ENCODE peak calls at places on chromosomes 1 and 21, in ten cellular contexts. X is sigmoid colon, M is body of pancreas, O is heart left ventricle, Y is tibial nerve, U is H1, B is ovary, Q is gastrocnemius medialis, P is uterus, H is stomach. N is an unnamed sample. For H3K4me1, the result is how much of the 10 kb centered on the place peaks cover.

GRCh38 chr1:180611016-180611930 is 20.5 kb upstream of the XPR1 start:
- DNase-seq in Q (no peak), U (no peak), O (no peak), Y (no peak), P (peak), H (no peak), M (peak), B (no peak), X (no peak), N (no peak)

GRCh38 chr1:150563340-150564038 is 14.3 kb downstream of the ADAMTSL4 start:
- DNase-seq in Y (peak), M (peak), B (peak), P (peak), O (peak), Q (peak), U (no peak), H (peak), X (peak), N (no peak)

GRCh38 chr1:183411091-183411490 is 7.1 kb downstream of the NMNAT2 start:
- DNase-seq in X (no peak), Q (no peak), U (no peak), Y (no peak), M (no peak), P (no peak), B (no peak), O (no peak), H (no peak), N (no peak)

GRCh38 chr21:45602106-45602505 is 41.4 kb upstream of the PCBP3 start:
- DNase-seq in U (no peak), X (no peak), Q (no peak), M (no peak), P (no peak), Y (no peak), O (no peak), B (no peak), H (no peak), N (no peak)

GRCh38 chr1:13600762-13601483 is 17.3 kb downstream of the PDPN start:
- DNase-seq in Q (no peak), U (no peak), X (no peak), Y (no peak), B (no peak), O (no peak), H (no peak), M (no peak), P (no peak), N (no peak)

GRCh38 chr1:52032785-52033131 is 852 bp downstream of the KTI12 start:
- DNase-seq in B (peak), Y (no peak), O (peak), M (peak), Q (peak), P (peak), X (peak), U (peak), H (peak), N (no peak)

GRCh38 chr1:193763313-193763712 is 576.9 kb upstream of the B3GALT2 start:
- DNase-seq in Q (no peak), Y (no peak), U (no peak), O (no peak), P (no peak), H (no peak), M (no peak), B (no peak), X (no peak), N (no peak)

GRCh38 chr1:119966020-119966419 is 69.7 kb upstream of the ADAM30 start:
- DNase-seq in U (no peak), O (no peak), X (no peak), Q (no peak), P (no peak), Y (no peak), M (no peak), B (no peak), H (no peak), N (no peak)

GRCh38 chr1:70387507-70387906 is 23.6 kb upstream of the CTH start:
- DNase-seq in U (no peak), Q (no peak), P (no peak), Y (no peak), X (no peak), O (no peak), B (no peak), H (no peak), M (no peak), N (no peak)

GRCh38 chr1:30201015-30201414 is 522.4 kb downstream of the MATN1 start:
- DNase-seq in Y (no peak), M (no peak), H (no peak), X (no peak), U (no peak), P (no peak), O (no peak), B (no peak), Q (no peak), N (no peak)

GRCh38 chr1:92940541-92940940 is 20.7 kb downstream of the DIPK1A start:
- DNase-seq in H (no peak), Q (no peak), X (no peak), M (no peak), U (no peak), P (no peak), Y (no peak), B (no peak), O (no peak), N (no peak)

GRCh38 chr21:34908424-34909055 is 140.6 kb downstream of the RUNX1 start:
- DNase-seq in Y (no peak), H (no peak), P (peak), O (no peak), Q (no peak), B (no peak), U (no peak), M (peak), X (peak), N (no peak)

GRCh38 chr1:215523906-215524305 is 43.2 kb upstream of the KCTD3 start:
- DNase-seq in Y (no peak), M (no peak), O (no peak), H (no peak), U (no peak), P (no peak), Q (no peak), X (no peak), B (no peak), N (no peak)

GRCh38 chr1:42173961-42174715 is 9.6 kb upstream of the GUCA2A start:
- DNase-seq in Y (no peak), P (no peak), B (no peak), U (no peak), X (no peak), Q (no peak), H (no peak), M (no peak), O (no peak), N (no peak)

GRCh38 chr21:17406202-17406601 is 106.6 kb upstream of the CXADR start:
- DNase-seq in M (no peak), Q (no peak), U (no peak), H (no peak), Y (no peak), X (no peak), P (no peak), B (no peak), O (no peak), N (no peak)

GRCh38 chr1:24970399-24970753 is 40.3 kb upstream of the RUNX3 start:
- DNase-seq in H (no peak), U (no peak), P (no peak), M (no peak), Q (no peak), Y (no peak), B (no peak), O (peak), X (no peak), N (no peak)

GRCh38 chr1:218674280-218674773 is 329.2 kb downstream of the TGFB2 start:
- DNase-seq in H (no peak), Q (no peak), U (peak), M (peak), P (no peak), O (no peak), B (peak), Y (no peak), X (no peak), N (no peak)

GRCh38 chr1:19398309-19398760 is 86.2 kb downstream of the SLC66A1 start:
- DNase-seq in H (no peak), U (no peak), M (peak), Q (no peak), B (peak), Y (no peak), O (no peak), X (peak), P (no peak), N (no peak)

GRCh38 chr1:156194300-156194652 is 372 bp downstream of the SLC25A44 start:
- DNase-seq in H (no peak), Y (no peak), B (no peak), X (no peak), U (no peak), P (no peak), M (no peak), Q (no peak), O (no peak), N (no peak)

GRCh38 chr1:161803181-161803580 is 37.1 kb downstream of the ATF6 start:
- DNase-seq in Q (no peak), X (no peak), M (no peak), P (no peak), U (no peak), Y (no peak), H (no peak), B (no peak), O (no peak), N (no peak)

GRCh38 chr1:113931456-113931855 is 2.3 kb downstream of the HIPK1 start:
- DNase-seq in Y (no peak), H (no peak), Q (no peak), M (no peak), O (no peak), B (no peak), X (no peak), P (no peak), U (no peak), N (no peak)

GRCh38 chr1:234900601-234901000 is 228.0 kb downstream of the TOMM20 start:
- DNase-seq in O (no peak), B (no peak), Y (no peak), M (no peak), H (no peak), U (no peak), Q (peak), P (no peak), X (peak), N (no peak)

GRCh38 chr1:7688659-7689058 is 82.4 kb upstream of the VAMP3 start:
- DNase-seq in B (no peak), M (no peak), X (no peak), H (no peak), Q (no peak), P (no peak), U (no peak), O (no peak), Y (no peak), N (no peak)

GRCh38 chr1:19981170-19981506 is 1.7 kb upstream of the PLA2G2A start:
- DNase-seq in Y (no peak), M (no peak), O (no peak), H (no peak), P (no peak), Q (no peak), B (no peak), X (no peak), U (no peak), N (no peak)

GRCh38 chr1:51936531-51936930 is 54.0 kb downstream of the RAB3B start:
- DNase-seq in H (no peak), M (no peak), O (no peak), Y (no peak), X (no peak), Q (no peak), U (no peak), B (no peak), P (no peak), N (no peak)

GRCh38 chr1:101587749-101588148 is 350.9 kb downstream of the S1PR1 start:
- DNase-seq in X (peak), H (no peak), U (no peak), O (peak), P (peak), M (peak), Q (peak), Y (peak), B (peak), N (no peak)

GRCh38 chr1:206925116-206925736 is 3.5 kb upstream of the FCMR start:
- DNase-seq in M (peak), Y (no peak), Q (no peak), O (no peak), B (no peak), H (peak), P (no peak), X (no peak), U (no peak), N (no peak)

GRCh38 chr1:205576011-205576410 is 55.8 kb downstream of the ELK4 start:
- DNase-seq in X (peak), M (peak), U (peak), Y (no peak), O (no peak), B (no peak), P (no peak), H (peak), Q (no peak), N (no peak)

GRCh38 chr1:155305881-155306391 is 2.7 kb upstream of the FDPS start:
- DNase-seq in B (no peak), O (no peak), Y (no peak), M (peak), U (no peak), H (no peak), Q (no peak), X (no peak), P (no peak), N (no peak)

GRCh38 chr1:53891021-53891420 is 1.4 kb upstream of the YIPF1 start:
- DNase-seq in U (no peak), P (no peak), H (no peak), Y (no peak), Q (no peak), O (no peak), M (no peak), B (no peak), X (no peak), N (no peak)

GRCh38 chr1:101237229-101237837 is 514 bp downstream of the S1PR1 start:
- DNase-seq in Y (no peak), O (no peak), M (peak), H (no peak), P (peak), U (no peak), B (no peak), X (no peak), Q (no peak), N (no peak)

GRCh38 chr1:1291023-1291528 is 10.8 kb downstream of the SCNN1D start:
- DNase-seq in O (peak), X (no peak), M (no peak), B (peak), H (peak), P (peak), U (no peak), Q (no peak), Y (no peak), N (no peak)

GRCh38 chr1:163824006-163824405 is 502.3 kb downstream of the NUF2 start:
- DNase-seq in X (peak), B (peak), P (peak), Y (no peak), H (no peak), U (no peak), Q (no peak), O (peak), M (no peak), N (no peak)

GRCh38 chr1:243233908-243234307 is 21.2 kb downstream of the CEP170 start:
- DNase-seq in Y (no peak), X (no peak), H (no peak), O (no peak), U (no peak), P (no peak), B (no peak), M (no peak), Q (no peak), N (no peak)

GRCh38 chr1:58968360-58968952 is 184.6 kb upstream of the JUN start:
- DNase-seq in U (no peak), X (peak), H (peak), O (peak), Q (peak), M (peak), Y (peak), B (peak), P (peak), N (no peak)

GRCh38 chr1:205003358-205004145 is 39.5 kb upstream of the CNTN2 start:
- DNase-seq in M (no peak), P (no peak), Q (no peak), B (no peak), Y (no peak), X (no peak), U (no peak), H (no peak), O (no peak), N (no peak)

GRCh38 chr21:46000731-46001641 is 19.4 kb downstream of the COL6A1 start:
- DNase-seq in X (peak), Y (peak), M (peak), Q (no peak), U (peak), O (peak), B (peak), P (peak), H (peak), N (no peak)

DNA sequence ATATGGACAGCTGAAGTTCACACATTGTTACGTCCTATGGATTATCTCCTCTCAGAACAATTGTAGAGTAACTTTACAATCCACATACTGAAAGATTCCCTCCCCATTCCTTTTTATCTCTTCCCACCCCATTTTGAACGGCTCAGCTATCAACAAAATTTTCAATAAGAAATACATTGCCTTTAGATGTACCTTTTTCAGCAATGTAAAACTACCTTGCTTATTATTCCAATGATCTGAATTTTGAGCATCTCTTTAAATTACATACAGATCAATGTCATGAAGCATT is 503.7 kb downstream of the SMYD3 start:
- DNase-seq in M (no peak), X (no peak), O (no peak), Q (no peak), Y (no peak), H (no peak), P (no peak), B (no peak), U (no peak), N (no peak)
- TF ChIP-seq CTCF in M (no peak), X (no peak), O (no peak), Q (no peak), Y (no peak), H (no peak), P (no peak), B (no peak), U (no peak), N (no peak)

GRCh38 chr1:48049823-48050539 is 52.8 kb upstream of the TRABD2B start:
- DNase-seq in U (no peak), O (no peak), X (no peak), H (no peak), P (no peak), M (peak), Y (no peak), B (no peak), Q (no peak), N (no peak)
- H3K4me1 ChIP-seq in U (under half), O (under half), X (under half), H (under half), P (under half), M (under half), Y (half or more), B (under half), Q (under half), N (under half)

GRCh38 chr1:202016022-202016624 is 5.7 kb downstream of the ELF3 start:
- DNase-seq in H (peak), O (no peak), P (no peak), Y (no peak), Q (no peak), B (no peak), M (no peak), X (no peak), U (no peak), N (no peak)

GRCh38 chr1:202015677-202015952 is 5.2 kb downstream of the ELF3 start:
- DNase-seq in O (no peak), P (no peak), B (no peak), U (no peak), H (no peak), X (no peak), Q (no peak), Y (no peak), M (no peak), N (no peak)

GRCh38 chr1:202013601-202014000 is 3.2 kb downstream of the ELF3 start:
- DNase-seq in H (peak), P (no peak), U (no peak), Q (no peak), B (no peak), X (no peak), O (no peak), M (no peak), Y (no peak), N (no peak)

GRCh38 chr1:202014060-202014459 is 3.7 kb downstream of the ELF3 start:
- DNase-seq in H (no peak), X (no peak), U (no peak), M (no peak), Q (no peak), P (no peak), O (no peak), B (no peak), Y (no peak), N (no peak)

DNA sequence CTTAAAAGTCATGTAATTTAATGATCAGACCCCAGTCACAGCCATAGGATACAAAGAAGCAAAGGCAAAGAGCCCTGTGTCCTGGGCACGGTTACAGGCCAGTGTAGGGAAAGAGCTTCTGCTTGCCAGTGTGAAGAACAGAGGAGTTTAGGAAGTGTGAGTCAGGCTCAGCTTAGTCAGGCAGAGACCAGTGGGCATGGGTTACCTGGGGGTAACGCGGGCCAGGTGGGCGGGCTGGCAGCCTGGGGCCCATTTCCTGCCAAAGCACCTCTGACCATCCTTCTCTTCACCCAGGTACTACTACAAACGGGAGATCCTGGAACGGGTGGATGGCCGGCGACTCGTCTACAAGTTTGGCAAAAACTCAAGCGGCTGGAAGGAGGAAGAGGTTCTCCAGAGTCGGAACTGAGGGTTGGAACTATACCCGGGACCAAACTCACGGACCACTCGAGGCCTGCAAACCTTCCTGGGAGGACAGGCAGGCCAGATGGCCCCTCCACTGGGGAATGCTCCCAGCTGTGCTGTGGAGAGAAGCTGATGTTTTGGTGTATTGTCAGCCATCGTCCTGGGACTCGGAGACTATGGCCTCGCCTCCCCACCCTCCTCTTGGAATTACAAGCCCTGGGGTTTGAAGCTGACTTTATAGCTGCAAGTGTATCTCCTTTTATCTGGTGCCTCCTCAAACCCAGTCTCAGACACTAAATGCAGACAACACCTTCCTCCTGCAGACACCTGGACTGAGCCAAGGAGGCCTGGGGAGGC is 4.7 kb downstream of the ELF3 start:
- DNase-seq in P (no peak), U (no peak), M (peak), X (no peak), Q (no peak), O (no peak), Y (no peak), B (no peak), H (peak), N (no peak)
- TF ChIP-seq POLR2A in P (no peak), U (no peak), M (no peak), X (no peak), Q (no peak), O (no peak), Y (no peak), B (no peak), H (no peak), N (no peak)

GRCh38 chr1:199064971-199065370 is 426.1 kb downstream of the PTPRC start:
- DNase-seq in M (no peak), H (no peak), O (no peak), X (no peak), Y (no peak), B (no peak), P (no peak), Q (no peak), U (no peak), N (no peak)
- TF ChIP-seq CTCF in M (no peak), H (no peak), O (no peak), X (no peak), Y (no peak), B (no peak), P (no peak), Q (no peak), U (no peak), N (no peak)

GRCh38 chr1:23588749-23589505 is 29.6 kb upstream of the ID3 start:
- DNase-seq in X (no peak), P (no peak), H (no peak), O (no peak), M (no peak), Q (no peak), B (no peak), U (no peak), Y (no peak), N (no peak)
- H3K4me1 ChIP-seq in X (under half), P (under half), H (under half), O (under half), M (under half), Q (under half), B (under half), U (under half), Y (under half), N (under half)

DNA sequence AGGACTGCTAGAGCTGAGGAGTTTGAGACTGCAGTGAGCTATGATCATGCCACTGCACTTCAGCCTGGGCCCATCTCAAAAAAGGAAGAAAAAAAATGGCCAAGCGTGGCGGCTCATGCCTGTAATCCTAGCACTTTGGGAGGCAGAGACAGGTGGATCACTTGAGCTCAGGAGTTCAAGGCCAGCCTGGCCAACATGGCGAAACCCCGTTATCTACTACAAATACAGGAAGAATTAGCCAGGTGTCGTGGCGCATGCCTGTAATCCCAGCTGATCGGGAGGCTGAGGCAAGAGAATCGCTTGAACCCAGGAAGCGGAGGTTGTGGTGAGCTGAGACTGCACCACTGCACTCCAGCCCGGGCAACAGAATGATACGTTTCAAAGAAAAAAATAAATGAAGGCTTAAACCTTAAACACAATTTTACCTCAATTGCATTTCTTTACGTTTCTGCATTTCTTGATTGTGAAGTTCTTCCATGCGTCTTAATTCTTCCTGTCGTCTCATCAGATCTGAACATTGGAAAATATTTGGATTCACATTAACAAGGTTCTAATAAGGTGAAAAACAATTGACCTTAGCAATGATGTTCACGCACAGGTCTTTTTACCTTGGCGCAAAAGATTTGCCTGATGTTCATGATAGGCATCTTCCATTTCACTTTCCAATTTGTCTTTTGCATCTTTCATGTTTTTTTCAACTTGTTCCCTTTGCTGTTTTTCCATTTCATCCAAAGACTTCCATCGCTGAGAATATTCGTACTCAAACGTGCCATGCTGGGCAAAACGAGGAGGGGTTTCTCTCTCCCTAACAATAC is 4.2 kb downstream of the SFPQ start:
- DNase-seq in U (no peak), B (no peak), Y (no peak), P (no peak), Q (no peak), M (peak), H (no peak), O (no peak), X (no peak), N (no peak)
- TF ChIP-seq POLR2A in U (no peak), B (no peak), Y (no peak), P (no peak), Q (no peak), M (no peak), H (no peak), O (no peak), X (no peak), N (no peak)

N was measured in vagina.